ENCODE peak calls at places on chromosomes 4 and X, in seven cellular contexts. A, P, E, K, C, L and W are unnamed samples.

GRCh38 chr4:148923881-148924280 is 481.7 kb upstream of the NR3C2 start:
- DNase-seq in P (no peak), C (no peak), A (no peak), E (no peak), L (no peak), K (no peak), W (no peak)

GRCh38 chr4:5712517-5712916 is 1.5 kb downstream of the EVC start:
- DNase-seq in C (no peak), E (no peak), A (peak), L (peak), P (no peak), K (no peak), W (peak)

GRCh38 chrX:5458300-5458699 is 770.4 kb downstream of the NLGN4X start:
- DNase-seq in K (peak), C (no peak), E (no peak), P (no peak), A (no peak), L (no peak), W (no peak)

GRCh38 chr4:48100248-48100647 is 33.8 kb downstream of the TXK start:
- DNase-seq in C (no peak), P (no peak), K (no peak), L (no peak), A (no peak), E (no peak), W (no peak)

GRCh38 chr4:80182237-80182866 is 15.0 kb upstream of the PRDM8 start:
- DNase-seq in E (no peak), K (no peak), C (no peak), L (no peak), A (no peak), P (no peak), W (no peak)

GRCh38 chrX:344371-344901 is 25.8 kb upstream of the GTPBP6 start:
- DNase-seq in P (no peak), A (no peak), C (no peak), K (peak), L (no peak), E (peak), W (no peak)

GRCh38 chrX:152824841-152825374 is 5.6 kb downstream of the CETN2 start:
- DNase-seq in E (no peak), K (no peak), C (no peak), A (no peak), P (no peak), L (no peak), W (no peak)

GRCh38 chrX:139120760-139121159 is 409.2 kb upstream of the FGF13 start:
- DNase-seq in C (no peak), A (peak), P (no peak), K (no peak), E (no peak), L (no peak), W (no peak)

GRCh38 chr4:108878781-108879180 is 115.9 kb upstream of the ETNPPL start:
- DNase-seq in L (no peak), P (no peak), E (no peak), A (no peak), C (no peak), K (no peak), W (no peak)

GRCh38 chr4:77196866-77197265 is 39.9 kb downstream of the CCNG2 start:
- DNase-seq in K (peak), L (no peak), P (no peak), C (no peak), E (no peak), A (no peak), W (no peak)

GRCh38 chr4:113209652-113210320 is 160.3 kb downstream of the ANK2 start:
- DNase-seq in C (no peak), L (no peak), P (no peak), A (no peak), E (no peak), K (no peak), W (no peak)

GRCh38 chr4:54902261-54902660 is 223.1 kb downstream of the KDR start:
- DNase-seq in K (no peak), A (peak), L (peak), C (no peak), E (no peak), P (no peak), W (no peak)

GRCh38 chr4:140049924-140050681 is 103.9 kb downstream of the MAML3 start:
- DNase-seq in L (no peak), E (no peak), A (peak), C (no peak), K (peak), P (peak), W (peak)

GRCh38 chr4:47577779-47578553 is 92.9 kb downstream of the ATP10D start:
- DNase-seq in K (no peak), L (no peak), A (no peak), P (no peak), E (no peak), C (no peak), W (peak)

GRCh38 chrX:100975212-100975611 is 5.7 kb downstream of the ARL13A start:
- DNase-seq in K (no peak), C (no peak), P (no peak), E (no peak), L (no peak), A (peak), W (peak)

GRCh38 chr4:109072595-109072994 is 229.9 kb downstream of the COL25A1 start:
- DNase-seq in K (no peak), L (no peak), E (no peak), P (no peak), A (peak), C (no peak), W (peak)

GRCh38 chrX:130416785-130417184 is 15.0 kb downstream of the RBMX2 start:
- DNase-seq in C (no peak), A (no peak), L (no peak), P (no peak), E (no peak), K (no peak), W (no peak)

GRCh38 chr4:25180524-25181131 is 20.4 kb upstream of the SEPSECS start:
- DNase-seq in A (peak), K (peak), E (no peak), P (peak), L (no peak), C (no peak), W (peak)

GRCh38 chrX:148874621-148875020 is 374.2 kb downstream of the AFF2 start:
- DNase-seq in P (no peak), E (no peak), L (no peak), C (no peak), A (peak), K (no peak), W (peak)

GRCh38 chr4:152385551-152385950 is 150.3 kb downstream of the FBXW7 start:
- DNase-seq in L (no peak), E (no peak), P (no peak), K (no peak), A (no peak), C (no peak), W (peak)

GRCh38 chrX:49761481-49761880 is 65.7 kb upstream of the PAGE1 start:
- DNase-seq in K (no peak), P (peak), A (no peak), C (no peak), E (no peak), L (no peak), W (peak)

GRCh38 chr4:138796761-138797160 is 218.8 kb upstream of the NOCT start:
- DNase-seq in C (no peak), P (no peak), K (no peak), A (no peak), L (no peak), E (no peak), W (no peak)

GRCh38 chr4:169621754-169622481 is 1.5 kb downstream of the CLCN3 start:
- DNase-seq in P (peak), C (no peak), L (no peak), K (no peak), A (peak), E (no peak), W (no peak)

GRCh38 chr4:172061204-172061603 is 248.0 kb downstream of the GALNTL6 start:
- DNase-seq in A (no peak), C (no peak), P (no peak), E (no peak), L (no peak), K (no peak), W (no peak)

GRCh38 chr4:74969507-74970474 is 36.9 kb downstream of the PARM1 start:
- DNase-seq in P (peak), C (no peak), K (no peak), L (no peak), A (no peak), E (no peak), W (peak)
- TF ChIP-seq CTCF in P (no peak), C (no peak), K (peak), L (peak), A (no peak), E (no peak), W (no peak)

DNA sequence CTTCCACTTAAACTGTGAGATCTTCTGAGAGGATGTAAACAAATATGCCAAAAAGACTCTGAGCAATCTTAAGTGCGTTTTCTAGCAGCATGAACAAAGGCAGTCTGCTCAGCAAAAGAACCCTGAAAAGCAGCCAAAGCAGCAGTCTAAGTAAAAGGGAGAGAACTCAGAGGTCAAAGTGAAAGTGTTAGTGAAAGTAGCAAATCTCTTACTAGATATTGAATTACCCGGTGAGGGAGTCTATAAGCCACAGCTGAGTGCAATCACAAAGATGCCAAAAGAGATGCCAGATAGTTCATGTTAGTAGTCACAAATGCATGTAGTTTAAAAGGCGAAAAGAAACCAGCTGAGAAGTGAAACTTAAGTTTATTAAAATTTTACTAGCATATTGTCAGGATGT is 7.9 kb upstream of the GNRHR start:
- DNase-seq in E (no peak), P (no peak), A (peak), C (no peak), K (no peak), L (no peak), W (peak)
- H3K4me3 ChIP-seq in E (no peak), P (no peak), A (peak), C (no peak), K (no peak), L (peak), W (no peak)

GRCh38 chr4:159608434-159608833 is 505.6 kb downstream of the RAPGEF2 start:
- DNase-seq in E (no peak), K (no peak), A (peak), L (no peak), P (no peak), C (no peak), W (no peak)
- TF ChIP-seq CTCF in E (no peak), K (no peak), A (peak), L (no peak), P (no peak), C (no peak), W (no peak)

GRCh38 chr4:88757067-88757466 is 59.4 kb upstream of the NAP1L5 start:
- DNase-seq in P (no peak), A (no peak), L (no peak), C (no peak), E (no peak), K (no peak), W (peak)

GRCh38 chr4:88758264-88758663 is 60.6 kb upstream of the NAP1L5 start:
- DNase-seq in L (no peak), A (peak), P (no peak), K (no peak), E (no peak), C (no peak), W (no peak)

GRCh38 chr4:88757776-88758175 is 60.1 kb upstream of the NAP1L5 start:
- DNase-seq in C (no peak), P (no peak), A (no peak), L (no peak), E (no peak), K (no peak), W (no peak)

GRCh38 chr4:88761342-88761741 is 63.7 kb upstream of the NAP1L5 start:
- DNase-seq in K (no peak), E (no peak), A (no peak), C (no peak), P (no peak), L (no peak), W (no peak)

GRCh38 chr4:88759039-88759631 is 61.5 kb upstream of the NAP1L5 start:
- DNase-seq in P (no peak), A (peak), E (no peak), C (no peak), L (no peak), K (no peak), W (peak)
- H3K4me3 ChIP-seq in P (no peak), A (no peak), E (no peak), C (peak), L (no peak), K (no peak), W (no peak)

GRCh38 chrX:80432441-80432840 is 12.2 kb downstream of the TENT5D start:
- DNase-seq in A (no peak), L (no peak), K (no peak), C (no peak), P (no peak), E (no peak), W (peak)

GRCh38 chrX:80432863-80433262 is 12.6 kb downstream of the TENT5D start:
- DNase-seq in A (no peak), C (no peak), E (no peak), L (no peak), K (no peak), P (no peak), W (peak)

GRCh38 chrX:80431502-80431832 is 11.2 kb downstream of the TENT5D start:
- DNase-seq in E (no peak), L (no peak), A (no peak), P (no peak), C (no peak), K (no peak), W (peak)

GRCh38 chrX:80430826-80431501 is 10.7 kb downstream of the TENT5D start:
- DNase-seq in K (no peak), P (peak), L (no peak), E (no peak), C (no peak), A (no peak), W (peak)
- TF ChIP-seq CTCF in K (peak), P (no peak), L (no peak), E (no peak), C (peak), A (no peak), W (peak)

GRCh38 chr4:929970-930625 is 2.0 kb downstream of the GAK start:
- DNase-seq in C (no peak), K (no peak), A (no peak), L (no peak), P (no peak), E (no peak), W (peak)
- H3K4me3 ChIP-seq in C (no peak), K (no peak), A (no peak), L (peak), P (peak), E (peak), W (peak)

DNA sequence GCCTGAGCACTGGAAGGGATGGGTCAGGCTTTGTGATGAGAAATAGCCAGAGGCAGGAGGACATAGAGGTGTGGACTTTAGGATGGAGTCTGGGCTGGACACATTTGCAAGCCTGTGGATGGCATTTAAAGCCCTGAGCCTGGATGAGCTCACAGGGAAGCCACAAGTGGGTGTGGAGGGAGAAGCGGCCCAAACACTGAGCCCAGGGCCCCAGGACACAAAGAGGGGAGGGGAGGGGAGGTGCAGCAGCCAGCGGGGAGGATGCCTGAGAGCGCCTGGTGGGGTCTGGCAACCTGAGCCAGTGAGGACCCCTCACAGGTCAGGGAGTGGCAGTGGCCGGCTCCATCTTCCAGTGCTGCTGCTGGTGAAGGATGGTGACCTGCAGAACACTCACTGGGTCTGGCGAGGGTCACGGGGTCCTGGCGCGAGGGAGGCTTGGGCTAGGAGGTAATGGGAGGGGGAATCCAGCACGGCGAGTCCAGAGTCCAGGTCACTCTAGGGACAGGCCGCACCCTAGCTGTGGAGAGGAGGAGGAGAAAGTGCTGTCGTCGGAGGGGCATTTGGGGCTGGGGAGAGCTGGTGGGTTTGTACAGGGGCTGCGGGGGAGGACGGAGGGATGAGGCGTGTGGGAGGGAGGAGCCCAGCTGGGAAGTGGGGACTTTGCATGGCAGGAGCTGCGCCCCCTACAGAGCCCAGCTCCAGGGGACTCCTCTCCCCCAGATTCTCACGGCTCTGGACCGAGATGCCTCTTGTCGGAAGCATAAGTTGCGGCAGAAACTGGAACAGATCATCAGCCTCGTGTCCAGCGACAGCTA is 7.0 kb downstream of the LAGE3 start:
- DNase-seq in A (no peak), K (peak), E (no peak), C (no peak), L (no peak), P (no peak), W (no peak)
- TF ChIP-seq CTCF in A (no peak), K (no peak), E (no peak), C (no peak), L (no peak), P (no peak), W (no peak)

GRCh38 chr4:145930592-145930991 is 8.0 kb downstream of the ZNF827 start:
- DNase-seq in P (no peak), C (no peak), E (no peak), L (no peak), K (no peak), A (no peak), W (no peak)
- H3K4me3 ChIP-seq in P (no peak), C (no peak), E (no peak), L (no peak), K (no peak), A (no peak), W (no peak)

GRCh38 chr4:32145987-32146386 is 1425.8 kb downstream of the PCDH7 start:
- DNase-seq in C (no peak), A (no peak), P (no peak), L (no peak), K (no peak), E (no peak), W (no peak)
- TF ChIP-seq CTCF in C (no peak), A (no peak), P (no peak), L (peak), K (peak), E (no peak), W (no peak)